ENCODE peak calls at places on chromosome 19, in five cellular contexts. Y, T, U, W and N are unnamed samples.
A peak's percentile ranks its signal among the peaks of the same experiment; 100 is the strongest.

GRCh38 chr19:45591004-45591637 is 6.5 kb upstream of the OPA3 start:
- DNase-seq in U (peak; percentile 85), T (no peak), Y (no peak), W (peak; percentile 73), N (no peak)

GRCh38 chr19:40592170-40592569 is 9.0 kb upstream of the LTBP4 start:
- DNase-seq in T (no peak), U (peak; percentile 92), Y (no peak), W (no peak), N (no peak)

GRCh38 chr19:45376045-45376724 is 5.8 kb upstream of the ERCC2 start:
- DNase-seq in T (no peak), W (no peak), Y (no peak), U (peak; percentile 91), N (peak; percentile 61)

GRCh38 chr19:10305139-10305806 is 4.3 kb downstream of the ZGLP1 start:
- DNase-seq in Y (no peak), W (peak; percentile 27), U (no peak), T (no peak), N (no peak)

GRCh38 chr19:5103061-5103701 is 134.3 kb downstream of the KDM4B start:
- DNase-seq in Y (no peak), U (no peak), T (peak; percentile 77), W (no peak), N (peak; percentile 78)

GRCh38 chr19:32397736-32398135 is 7.8 kb upstream of the DPY19L3 start:
- DNase-seq in W (no peak), U (peak; percentile 45), Y (no peak), T (no peak), N (no peak)

GRCh38 chr19:50266041-50266440 is 62.6 kb downstream of the MYH14 start:
- DNase-seq in Y (no peak), T (no peak), W (no peak), U (no peak), N (no peak)

GRCh38 chr19:33005440-33005839 is 33.4 kb downstream of the FAAP24 start:
- DNase-seq in T (no peak), Y (no peak), U (no peak), W (no peak), N (no peak)

GRCh38 chr19:48368942-48369341 is 4.8 kb downstream of the SYNGR4 start:
- DNase-seq in U (no peak), Y (no peak), W (peak; percentile 80), T (no peak), N (no peak)

GRCh38 chr19:55406091-55406868 is 1.3 kb downstream of the UBE2S start:
- DNase-seq in U (no peak), T (no peak), Y (no peak), W (no peak), N (peak; percentile 15)

GRCh38 chr19:55400281-55401087 is 7.1 kb downstream of the UBE2S start:
- DNase-seq in W (no peak), T (no peak), U (no peak), Y (no peak), N (no peak)

GRCh38 chr19:55405638-55406037 is 1.9 kb downstream of the UBE2S start:
- DNase-seq in T (no peak), Y (no peak), W (no peak), U (no peak), N (no peak)

GRCh38 chr19:55398200-55398947 is 9.2 kb downstream of the UBE2S start:
- DNase-seq in Y (no peak), T (no peak), U (no peak), W (no peak), N (no peak)

DNA sequence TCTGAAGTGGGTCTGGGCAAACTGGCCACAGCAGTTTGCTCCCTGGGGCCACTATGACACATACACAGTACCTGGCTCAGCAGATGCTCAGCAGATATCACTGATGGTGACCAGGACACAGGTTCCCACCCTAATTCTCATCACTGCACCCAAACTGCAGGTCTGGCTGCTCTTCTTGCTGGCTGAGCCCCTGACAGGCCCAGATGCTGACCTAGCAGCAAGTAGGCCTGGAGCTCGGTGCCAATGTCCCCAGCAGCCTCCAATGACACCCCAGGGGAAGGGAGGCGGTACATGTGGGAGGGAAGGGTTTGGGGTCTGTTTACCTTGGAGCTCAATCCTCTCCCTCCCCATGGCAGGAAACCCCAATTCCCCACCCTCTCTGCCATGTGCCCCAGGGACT is 5.1 kb downstream of the UBE2S start:
- DNase-seq in U (no peak), Y (no peak), W (no peak), T (no peak), N (no peak)
- TF ChIP-seq POLR2A in U (no peak), Y (no peak), W (no peak), T (no peak), N (no peak)

DNA sequence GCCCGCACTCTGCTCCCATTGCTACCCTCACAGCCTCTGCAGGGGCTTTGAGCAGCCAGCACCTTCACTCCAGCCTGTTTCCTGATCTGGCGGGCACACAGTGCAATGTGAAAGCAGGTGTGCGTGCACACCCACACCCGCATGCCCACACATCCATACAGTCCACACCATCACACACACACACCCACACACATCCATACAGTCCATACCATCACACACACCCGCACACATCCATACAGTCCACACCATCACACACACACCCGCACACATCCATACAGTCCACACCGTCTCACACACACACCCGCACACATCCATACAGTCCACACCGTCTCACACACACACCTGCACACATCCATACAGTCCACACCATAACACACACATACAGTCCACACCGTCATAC is 28.0 kb downstream of the PIAS4 start:
- DNase-seq in W (no peak), Y (no peak), U (no peak), T (no peak), N (no peak)
- H3K4me1 ChIP-seq in W (no peaks in the 10 kb centered on the region), Y (no peaks in the 10 kb centered on the region), U (no peaks in the 10 kb centered on the region), T (no peaks in the 10 kb centered on the region), N (no peaks in the 10 kb centered on the region)

DNA sequence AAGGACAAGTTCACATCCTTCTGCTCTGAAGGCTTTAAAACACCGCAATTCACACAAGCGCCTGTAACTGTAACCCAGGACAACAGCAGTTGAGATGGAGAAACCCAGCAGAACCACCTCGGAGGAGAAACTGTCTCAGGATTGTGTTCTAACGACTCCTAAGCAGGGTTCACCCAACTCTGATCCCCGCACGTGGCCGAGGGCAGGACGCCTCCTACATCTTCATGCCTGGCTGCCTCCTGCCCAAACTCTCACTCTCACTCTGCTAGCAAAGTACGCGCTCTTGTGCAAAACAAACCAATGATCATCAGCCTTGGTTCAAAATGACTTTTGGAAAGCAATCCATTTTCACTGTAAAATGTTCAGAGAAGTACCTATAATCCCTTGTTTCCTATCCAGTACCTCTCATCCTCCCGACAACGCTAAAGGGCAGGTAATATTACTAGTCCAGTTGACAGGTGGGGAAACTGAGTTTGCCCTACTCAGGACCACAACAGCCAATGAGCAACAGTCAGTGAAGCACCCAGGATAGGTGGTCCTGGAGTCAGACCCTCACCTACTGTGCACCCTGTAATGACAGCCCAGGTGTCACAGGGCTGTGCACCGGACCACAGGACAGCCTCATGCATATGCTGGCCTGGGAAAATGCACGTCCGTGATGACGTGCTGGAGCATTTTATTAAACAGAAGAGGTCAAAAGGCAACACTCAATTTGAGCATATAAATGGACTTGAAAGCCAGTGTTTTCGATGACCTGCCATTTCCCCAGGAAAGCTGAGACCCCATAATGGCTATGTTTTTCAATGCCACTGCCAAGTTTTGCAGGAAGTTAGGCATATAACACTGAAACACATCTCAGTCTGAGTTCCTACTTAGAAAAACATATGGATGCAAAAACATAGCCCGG is 25.4 kb downstream of the EPS15L1 start:
- DNase-seq in U (no peak), W (no peak), T (no peak), Y (no peak), N (no peak)
- TF ChIP-seq POLR2A in U (no peak), W (no peak), T (no peak), Y (no peak), N (no peak)

DNA sequence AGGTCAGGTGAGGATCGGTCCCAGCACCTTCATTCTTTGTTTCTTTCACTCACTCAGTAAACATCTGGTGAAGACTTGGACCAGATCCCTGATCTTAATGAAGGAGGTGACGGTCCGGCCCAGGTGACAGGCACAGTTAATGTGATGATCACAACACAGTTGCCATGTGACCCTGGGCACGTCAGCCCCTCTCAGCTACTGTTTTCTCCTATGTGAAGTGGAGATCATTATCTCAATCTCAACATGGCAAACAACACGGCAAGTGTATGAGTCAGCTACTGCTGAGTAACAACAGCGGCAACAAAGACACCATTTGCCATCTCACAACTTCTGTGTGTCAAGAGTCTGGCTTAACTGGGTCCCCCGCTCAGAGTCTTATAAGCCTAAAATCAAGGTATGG is 74.6 kb downstream of the GNG7 start:
- DNase-seq in Y (no peak), U (no peak), W (no peak), T (no peak), N (no peak)
- H3K4me1 ChIP-seq in Y (peaks cover 26% of the 10 kb centered on the region), U (peaks cover 15% of the 10 kb centered on the region), W (no peaks in the 10 kb centered on the region), T (peaks cover 19% of the 10 kb centered on the region), N (peaks cover 7% of the 10 kb centered on the region)

GRCh38 chr19:17309198-17309961 is at the start of gene DDA1:
- DNase-seq in Y (peak; percentile 95), T (peak; percentile 100), U (peak; percentile 99), W (peak; percentile 100), N (peak; percentile 98)
- TF ChIP-seq POLR2A in Y (no peak), T (peak; percentile 71), U (peak; percentile 31), W (peak; percentile 76), N (peak; percentile 55)

GRCh38 chr19:29576761-29577661 is 29.1 kb upstream of the POP4 start:
- DNase-seq in U (no peak), W (no peak), Y (no peak), T (no peak), N (no peak)

GRCh38 chr19:29577662-29577963 is 28.5 kb upstream of the POP4 start:
- DNase-seq in Y (no peak), T (no peak), W (no peak), U (no peak), N (no peak)

GRCh38 chr19:29573486-29573885 is 32.6 kb upstream of the POP4 start:
- DNase-seq in U (no peak), T (no peak), W (no peak), Y (no peak), N (no peak)

GRCh38 chr19:29576043-29576442 is 30.0 kb upstream of the POP4 start:
- DNase-seq in T (no peak), Y (no peak), U (no peak), W (no peak), N (no peak)

GRCh38 chr19:29574518-29574917 is 31.6 kb upstream of the POP4 start:
- DNase-seq in W (no peak), T (no peak), Y (no peak), U (no peak), N (no peak)
- H3K4me1 ChIP-seq in W (no peaks in the 10 kb centered on the region), T (no peaks in the 10 kb centered on the region), Y (no peaks in the 10 kb centered on the region), U (no peaks in the 10 kb centered on the region), N (no peaks in the 10 kb centered on the region)

DNA sequence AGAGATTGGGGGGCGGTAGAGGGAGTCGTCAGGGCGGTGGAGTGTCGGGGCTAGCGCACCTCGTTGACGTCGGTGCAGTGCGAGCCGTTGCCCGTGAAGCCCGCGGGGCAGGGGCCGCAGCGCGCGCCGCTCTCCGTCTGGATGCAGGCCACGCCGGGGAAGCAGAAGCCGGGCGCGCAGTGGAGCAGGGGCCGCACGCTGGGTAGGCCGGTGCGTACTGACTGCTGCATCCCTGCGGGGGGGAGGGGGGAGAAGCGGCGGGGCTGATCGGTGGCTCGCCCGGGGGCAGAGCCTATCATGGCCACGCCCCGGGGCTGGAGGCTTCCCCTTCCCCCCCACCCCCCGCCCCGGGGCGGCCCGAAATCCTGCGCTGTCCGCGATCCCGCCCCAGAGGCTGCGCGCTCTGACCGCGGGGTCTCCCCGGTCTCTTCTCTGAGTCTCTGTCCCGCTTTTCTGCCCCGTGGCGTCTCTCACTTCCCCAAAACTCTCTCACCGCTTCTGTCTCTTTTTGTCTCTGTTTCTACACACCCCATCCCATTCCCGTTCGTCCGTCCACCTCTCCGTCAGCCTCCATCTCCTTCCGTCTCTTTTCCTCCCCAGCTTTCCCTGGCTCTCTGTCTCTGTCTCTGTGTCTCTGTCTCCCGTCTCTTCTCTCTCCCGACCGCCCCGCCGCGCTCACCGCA is 1.1 kb downstream of the COMP start:
- DNase-seq in U (no peak), W (no peak), T (no peak), Y (no peak), N (no peak)
- TF ChIP-seq POLR2A in U (no peak), W (no peak), T (no peak), Y (no peak), N (no peak)